ENCODE peak calls at places on chromosomes 2 and 18, in ten cellular contexts. B is GM04503, Y is colonic mucosa, J is cardiac fibroblast, Q is AG10803, D is fibroblast of the conjunctiva, T is NCI-H774, W is fibroblast of mammary gland, O is left lobe of liver, V is neuronal stem cell. U is an unnamed sample.

GRCh38 chr18:42047721-42048120 is 92.7 kb downstream of the PIK3C3 start:
- DNase-seq in B (no peak), Y (no peak), J (peak; percentile 9), Q (peak; percentile 13), D (no peak), T (no peak), W (peak; percentile 41), O (no peak), V (no peak), U (no peak)

GRCh38 chr2:74418312-74418711 is 3.1 kb downstream of the C2orf81 start:
- DNase-seq in B (no peak), Y (no peak), J (no peak), Q (no peak), D (no peak), T (no peak), W (no peak), O (no peak), V (no peak), U (no peak)

GRCh38 chr2:200086911-200087310 is 131.5 kb downstream of the MAIP1 start:
- DNase-seq in B (no peak), Y (no peak), J (no peak), Q (no peak), D (no peak), T (no peak), W (peak; percentile 37), O (no peak), V (no peak), U (peak; percentile 11)

GRCh38 chr2:96103388-96103705 is 13.0 kb downstream of the ADRA2B start:
- DNase-seq in B (no peak), Y (no peak), J (no peak), Q (no peak), D (no peak), T (no peak), W (no peak), O (peak; percentile 40), V (no peak), U (peak; percentile 4)

GRCh38 chr2:3634631-3635091 is 23.3 kb upstream of the ALLC start:
- DNase-seq in B (no peak), Y (no peak), J (no peak), Q (no peak), D (no peak), T (no peak), W (no peak), O (peak; percentile 29), V (no peak), U (no peak)

GRCh38 chr18:2087877-2088673 is 483.2 kb downstream of the METTL4 start:
- DNase-seq in B (no peak), Y (no peak), J (peak; percentile 85), Q (peak; percentile 53), D (no peak), T (no peak), W (no peak), O (no peak), V (no peak), U (no peak)

GRCh38 chr2:2901384-2902345 is 476.0 kb downstream of the EIPR1 start:
- DNase-seq in B (no peak), Y (no peak), J (no peak), Q (no peak), D (no peak), T (no peak), W (no peak), O (no peak), V (no peak), U (no peak)

GRCh38 chr2:136019825-136020224 is 34.4 kb upstream of the DARS1 start:
- DNase-seq in B (no peak), Y (no peak), J (no peak), Q (no peak), D (no peak), T (no peak), W (no peak), O (no peak), V (no peak), U (no peak)

GRCh38 chr2:191604154-191604553 is 73.8 kb upstream of the NABP1 start:
- DNase-seq in B (no peak), Y (no peak), J (no peak), Q (no peak), D (no peak), T (no peak), W (no peak), O (no peak), V (no peak), U (no peak)

GRCh38 chr18:60198063-60198462 is 174.5 kb downstream of the MC4R start:
- DNase-seq in B (no peak), Y (no peak), J (no peak), Q (peak; percentile 53), D (no peak), T (no peak), W (peak; percentile 3), O (no peak), V (no peak), U (no peak)

GRCh38 chr18:63994783-63995399 is 25.0 kb downstream of the SERPINB8 start:
- DNase-seq in B (no peak), Y (peak; percentile 31), J (peak; percentile 75), Q (peak; percentile 67), D (peak; percentile 43), T (no peak), W (peak; percentile 61), O (no peak), V (peak; percentile 39), U (peak; percentile 45)

GRCh38 chr2:206989306-206989705 is 50.0 kb downstream of the CPO start:
- DNase-seq in B (no peak), Y (peak; percentile 21), J (peak; percentile 30), Q (no peak), D (no peak), T (peak; percentile 10), W (peak; percentile 24), O (peak; percentile 60), V (no peak), U (peak; percentile 20)

GRCh38 chr2:181738074-181738473 is 57.8 kb upstream of the NEUROD1 start:
- DNase-seq in B (no peak), Y (no peak), J (peak; percentile 18), Q (no peak), D (no peak), T (no peak), W (peak; percentile 33), O (no peak), V (no peak), U (peak; percentile 14)

GRCh38 chr2:239945751-239946569 is 79.2 kb downstream of the NDUFA10 start:
- DNase-seq in B (no peak), Y (no peak), J (no peak), Q (no peak), D (no peak), T (no peak), W (no peak), O (no peak), V (no peak), U (peak; percentile 1)

GRCh38 chr2:226477221-226478120 is 322.1 kb downstream of the IRS1 start:
- DNase-seq in B (no peak), Y (no peak), J (peak; percentile 12), Q (peak; percentile 38), D (no peak), T (no peak), W (peak; percentile 63), O (no peak), V (no peak), U (no peak)

GRCh38 chr2:232292395-232293154 is 86.0 kb upstream of the ALPP start:
- DNase-seq in B (no peak), Y (peak; percentile 71), J (peak; percentile 64), Q (peak; percentile 52), D (peak; percentile 21), T (no peak), W (peak; percentile 66), O (peak; percentile 54), V (peak; percentile 65), U (peak; percentile 70)

U was measured in body of pancreas.